ENCODE peak calls at places on chromosomes 2 and 18, in six cellular contexts. One of them, this sample, is unnamed.

GRCh38 chr18:59718108-59719057 is 21.2 kb upstream of the CCBE1 start:
- DNase-seq in fibroblast of pulmonary artery: peak
- DNase-seq in epithelial cell of esophagus: peak
- DNase-seq in WTC11: no peak
- DNase-seq in fibroblast of lung: peak
- DNase-seq in BJ: peak
- DNase-seq in this sample: no peak

GRCh38 chr2:191316246-191316645 is 71.0 kb downstream of the MYO1B start:
- DNase-seq in fibroblast of lung: peak
- DNase-seq in WTC11: no peak
- DNase-seq in BJ: no peak
- DNase-seq in fibroblast of pulmonary artery: no peak
- DNase-seq in epithelial cell of esophagus: no peak
- DNase-seq in this sample: no peak

GRCh38 chr2:19362652-19363473 is 4.4 kb upstream of the OSR1 start:
- DNase-seq in WTC11: peak
- DNase-seq in BJ: peak
- DNase-seq in epithelial cell of esophagus: peak
- DNase-seq in fibroblast of pulmonary artery: peak
- DNase-seq in fibroblast of lung: peak
- DNase-seq in this sample: peak

GRCh38 chr2:20348542-20348941 is 2.1 kb downstream of the PUM2 start:
- DNase-seq in epithelial cell of esophagus: no peak
- DNase-seq in fibroblast of lung: no peak
- DNase-seq in WTC11: no peak
- DNase-seq in BJ: no peak
- DNase-seq in fibroblast of pulmonary artery: no peak
- DNase-seq in this sample: no peak

GRCh38 chr2:57479994-57480393 is 566.6 kb upstream of the VRK2 start:
- DNase-seq in fibroblast of lung: no peak
- DNase-seq in WTC11: no peak
- DNase-seq in fibroblast of pulmonary artery: no peak
- DNase-seq in epithelial cell of esophagus: peak
- DNase-seq in BJ: no peak
- DNase-seq in this sample: no peak

GRCh38 chr18:13268035-13268700 is 49.6 kb downstream of the LDLRAD4 start:
- DNase-seq in WTC11: peak
- DNase-seq in fibroblast of pulmonary artery: peak
- DNase-seq in fibroblast of lung: peak
- DNase-seq in epithelial cell of esophagus: no peak
- DNase-seq in BJ: no peak
- DNase-seq in this sample: no peak

GRCh38 chr2:39405364-39405763 is 31.7 kb downstream of the MAP4K3 start:
- DNase-seq in epithelial cell of esophagus: peak
- DNase-seq in fibroblast of lung: no peak
- DNase-seq in fibroblast of pulmonary artery: no peak
- DNase-seq in WTC11: no peak
- DNase-seq in BJ: no peak
- DNase-seq in this sample: no peak

GRCh38 chr2:10536569-10537133 is 88.5 kb upstream of the ODC1 start:
- DNase-seq in BJ: no peak
- DNase-seq in fibroblast of pulmonary artery: peak
- DNase-seq in epithelial cell of esophagus: no peak
- DNase-seq in WTC11: no peak
- DNase-seq in fibroblast of lung: no peak
- DNase-seq in this sample: no peak

GRCh38 chr2:241356871-241357260 is 781 bp downstream of the FARP2 start:
- DNase-seq in fibroblast of pulmonary artery: no peak
- DNase-seq in BJ: no peak
- DNase-seq in fibroblast of lung: no peak
- DNase-seq in epithelial cell of esophagus: no peak
- DNase-seq in WTC11: no peak
- DNase-seq in this sample: no peak

GRCh38 chr2:164810843-164811242 is 30.8 kb downstream of the COBLL1 start:
- DNase-seq in fibroblast of pulmonary artery: peak
- DNase-seq in BJ: no peak
- DNase-seq in epithelial cell of esophagus: peak
- DNase-seq in fibroblast of lung: peak
- DNase-seq in WTC11: no peak
- DNase-seq in this sample: no peak

GRCh38 chr2:240455227-240455718 is 19.8 kb downstream of the GPC1 start:
- DNase-seq in BJ: no peak
- DNase-seq in epithelial cell of esophagus: no peak
- DNase-seq in WTC11: no peak
- DNase-seq in fibroblast of pulmonary artery: no peak
- DNase-seq in fibroblast of lung: no peak
- DNase-seq in this sample: no peak

GRCh38 chr2:217943379-217944321 is 59.1 kb downstream of the TNS1 start:
- DNase-seq in epithelial cell of esophagus: no peak
- DNase-seq in WTC11: peak
- DNase-seq in BJ: no peak
- DNase-seq in fibroblast of lung: peak
- DNase-seq in fibroblast of pulmonary artery: peak
- DNase-seq in this sample: no peak

GRCh38 chr2:120559401-120559800 is 176.3 kb upstream of the GLI2 start:
- DNase-seq in WTC11: no peak
- DNase-seq in fibroblast of lung: peak
- DNase-seq in BJ: peak
- DNase-seq in epithelial cell of esophagus: peak
- DNase-seq in fibroblast of pulmonary artery: peak
- DNase-seq in this sample: no peak

GRCh38 chr2:70541481-70542020 is 12.1 kb downstream of the TGFA start:
- DNase-seq in fibroblast of lung: no peak
- DNase-seq in epithelial cell of esophagus: peak
- DNase-seq in fibroblast of pulmonary artery: no peak
- DNase-seq in BJ: no peak
- DNase-seq in WTC11: no peak
- DNase-seq in this sample: no peak

GRCh38 chr2:226272435-226272834 is 527.2 kb downstream of the IRS1 start:
- DNase-seq in epithelial cell of esophagus: no peak
- DNase-seq in fibroblast of lung: no peak
- DNase-seq in fibroblast of pulmonary artery: no peak
- DNase-seq in WTC11: no peak
- DNase-seq in BJ: no peak
- DNase-seq in this sample: no peak

GRCh38 chr2:201888476-201888875 is 82.1 kb downstream of the CDK15 start:
- DNase-seq in fibroblast of pulmonary artery: no peak
- DNase-seq in BJ: no peak
- DNase-seq in WTC11: no peak
- DNase-seq in epithelial cell of esophagus: no peak
- DNase-seq in fibroblast of lung: no peak
- DNase-seq in this sample: no peak

GRCh38 chr2:201890447-201890846 is 84.1 kb downstream of the CDK15 start:
- DNase-seq in epithelial cell of esophagus: peak
- DNase-seq in BJ: no peak
- DNase-seq in fibroblast of lung: peak
- DNase-seq in WTC11: no peak
- DNase-seq in fibroblast of pulmonary artery: no peak
- DNase-seq in this sample: no peak

GRCh38 chr2:201887851-201888451 is 81.6 kb downstream of the CDK15 start:
- DNase-seq in WTC11: no peak
- DNase-seq in fibroblast of pulmonary artery: no peak
- DNase-seq in epithelial cell of esophagus: no peak
- DNase-seq in BJ: no peak
- DNase-seq in fibroblast of lung: peak
- DNase-seq in this sample: no peak

GRCh38 chr2:201886504-201886903 is 80.2 kb downstream of the CDK15 start:
- DNase-seq in fibroblast of pulmonary artery: no peak
- DNase-seq in BJ: peak
- DNase-seq in fibroblast of lung: no peak
- DNase-seq in WTC11: no peak
- DNase-seq in epithelial cell of esophagus: peak
- DNase-seq in this sample: no peak

GRCh38 chr2:201891676-201892075 is 85.3 kb downstream of the CDK15 start:
- DNase-seq in fibroblast of lung: no peak
- DNase-seq in epithelial cell of esophagus: no peak
- DNase-seq in WTC11: no peak
- DNase-seq in BJ: no peak
- DNase-seq in fibroblast of pulmonary artery: no peak
- DNase-seq in this sample: no peak
- TF ChIP-seq CTCF in fibroblast of lung: no peak
- TF ChIP-seq CTCF in epithelial cell of esophagus: no peak
- TF ChIP-seq CTCF in WTC11: no peak
- TF ChIP-seq CTCF in BJ: no peak
- TF ChIP-seq CTCF in fibroblast of pulmonary artery: no peak
- TF ChIP-seq CTCF in this sample: no peak

GRCh38 chr2:197853549-197853948 is 49.2 kb downstream of the PLCL1 start:
- DNase-seq in epithelial cell of esophagus: no peak
- DNase-seq in fibroblast of lung: no peak
- DNase-seq in BJ: no peak
- DNase-seq in fibroblast of pulmonary artery: no peak
- DNase-seq in WTC11: no peak
- DNase-seq in this sample: no peak

GRCh38 chr2:197852127-197852526 is 47.7 kb downstream of the PLCL1 start:
- DNase-seq in WTC11: no peak
- DNase-seq in fibroblast of lung: no peak
- DNase-seq in epithelial cell of esophagus: no peak
- DNase-seq in fibroblast of pulmonary artery: no peak
- DNase-seq in BJ: no peak
- DNase-seq in this sample: no peak

GRCh38 chr2:197850882-197851281 is 46.5 kb downstream of the PLCL1 start:
- DNase-seq in fibroblast of pulmonary artery: peak
- DNase-seq in WTC11: no peak
- DNase-seq in epithelial cell of esophagus: peak
- DNase-seq in fibroblast of lung: no peak
- DNase-seq in BJ: no peak
- DNase-seq in this sample: no peak

GRCh38 chr2:197848602-197849001 is 44.2 kb downstream of the PLCL1 start:
- DNase-seq in fibroblast of pulmonary artery: no peak
- DNase-seq in fibroblast of lung: no peak
- DNase-seq in epithelial cell of esophagus: no peak
- DNase-seq in WTC11: no peak
- DNase-seq in BJ: no peak
- DNase-seq in this sample: no peak

DNA sequence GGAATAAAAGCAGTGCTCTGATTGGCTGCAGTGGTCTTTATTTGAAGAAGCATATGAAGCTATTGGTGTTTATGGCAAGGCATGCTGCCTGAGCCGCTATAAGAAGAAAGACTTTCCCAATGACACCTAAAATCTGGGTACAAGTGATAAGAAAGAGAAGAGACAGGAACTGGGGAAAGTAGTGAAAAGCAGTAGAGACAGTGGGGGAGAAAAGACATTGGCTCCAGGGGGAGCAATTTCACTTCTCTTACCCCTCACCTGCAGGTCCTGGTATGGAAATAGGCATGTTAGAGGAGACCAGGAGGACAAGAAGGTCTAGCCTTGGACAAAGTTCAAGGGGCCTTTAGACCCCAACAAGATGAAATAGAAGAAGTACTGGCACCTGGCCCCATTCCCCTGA is 47.1 kb downstream of the PLCL1 start:
- DNase-seq in epithelial cell of esophagus: no peak
- DNase-seq in BJ: no peak
- DNase-seq in fibroblast of pulmonary artery: no peak
- DNase-seq in fibroblast of lung: no peak
- DNase-seq in WTC11: peak
- DNase-seq in this sample: peak
- TF ChIP-seq CTCF in epithelial cell of esophagus: no peak
- TF ChIP-seq CTCF in BJ: peak
- TF ChIP-seq CTCF in fibroblast of pulmonary artery: peak
- TF ChIP-seq CTCF in fibroblast of lung: no peak
- TF ChIP-seq CTCF in WTC11: peak
- TF ChIP-seq CTCF in this sample: peak

DNA sequence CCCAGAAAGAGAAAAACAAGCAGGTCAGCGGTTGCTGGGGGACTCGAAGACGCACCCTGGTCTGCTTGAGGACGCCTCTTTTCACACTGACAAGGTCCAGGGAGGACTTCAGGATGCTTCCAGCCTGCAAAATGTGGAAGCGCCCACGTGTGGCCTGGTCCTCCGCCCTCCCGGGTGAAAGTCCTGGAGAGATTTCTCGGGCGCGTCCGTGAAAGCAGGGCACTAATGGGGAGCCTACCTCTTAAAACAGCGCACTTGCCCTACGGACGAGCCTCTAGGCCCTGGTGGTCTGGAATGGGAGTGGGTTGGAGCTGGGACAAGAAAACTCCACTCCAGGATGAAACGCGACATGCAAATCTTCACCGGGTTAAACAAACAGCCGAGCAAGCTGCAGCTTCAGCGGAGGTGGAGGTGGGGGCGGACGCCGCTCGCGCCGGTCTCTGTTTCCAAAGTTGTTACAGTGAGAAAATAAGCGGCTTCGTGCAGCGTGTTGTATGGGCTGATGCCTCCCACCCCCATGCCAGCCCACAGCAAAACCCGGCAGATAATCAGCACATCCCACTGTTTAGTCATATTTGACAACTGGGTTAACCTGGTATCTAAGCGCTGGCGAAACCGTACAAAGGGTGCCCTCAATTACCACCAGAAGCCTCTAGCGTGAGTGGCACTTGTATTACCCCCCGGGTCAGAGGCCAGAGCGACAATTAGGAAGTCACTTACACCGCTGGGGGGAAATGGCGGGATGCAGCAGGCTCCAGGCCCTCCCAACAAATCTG is 1.1 kb upstream of the SP9 start:
- DNase-seq in fibroblast of pulmonary artery: no peak
- DNase-seq in BJ: no peak
- DNase-seq in WTC11: peak
- DNase-seq in epithelial cell of esophagus: no peak
- DNase-seq in fibroblast of lung: no peak
- DNase-seq in this sample: peak
- TF ChIP-seq CTCF in fibroblast of pulmonary artery: no peak
- TF ChIP-seq CTCF in BJ: no peak
- TF ChIP-seq CTCF in WTC11: no peak
- TF ChIP-seq CTCF in epithelial cell of esophagus: no peak
- TF ChIP-seq CTCF in fibroblast of lung: no peak
- TF ChIP-seq CTCF in this sample: no peak

GRCh38 chr18:65202091-65202490 is 548.7 kb upstream of the CDH7 start:
- DNase-seq in BJ: no peak
- DNase-seq in WTC11: no peak
- DNase-seq in fibroblast of lung: no peak
- DNase-seq in epithelial cell of esophagus: no peak
- DNase-seq in fibroblast of pulmonary artery: no peak
- DNase-seq in this sample: no peak

DNA sequence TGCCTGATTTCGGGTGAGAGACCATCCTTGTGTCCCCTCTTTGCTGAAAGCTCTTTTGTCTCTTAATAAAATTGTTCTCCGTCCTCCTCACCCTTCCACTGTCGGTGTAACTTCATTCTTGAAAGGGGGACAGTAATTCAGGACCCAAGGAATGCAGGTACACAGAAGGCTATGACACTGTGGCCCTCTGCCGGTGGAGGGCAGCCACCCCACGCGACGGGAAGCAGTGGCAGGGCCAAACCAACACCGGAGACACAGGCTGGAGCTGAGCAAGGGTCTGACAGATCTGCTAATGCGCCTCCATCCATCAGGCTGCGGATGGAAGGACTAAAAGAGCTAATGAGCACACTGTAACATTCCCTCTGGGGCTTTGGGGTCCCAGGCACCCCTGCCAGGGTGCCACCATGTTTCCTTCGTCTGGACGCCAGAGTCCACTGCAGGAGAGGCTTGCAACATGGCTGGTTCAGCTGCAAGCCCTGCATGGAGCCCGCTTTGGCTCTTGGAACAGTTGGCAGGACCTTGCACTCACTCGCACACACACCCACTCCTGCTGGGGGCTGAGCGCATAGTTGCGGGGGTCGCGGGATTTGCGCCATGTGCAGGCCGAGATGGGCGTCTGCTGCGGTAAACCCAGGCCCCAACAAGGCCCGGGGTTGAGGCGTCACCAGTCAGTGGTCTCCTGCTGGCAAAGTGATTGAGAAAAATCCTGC is 544.1 kb upstream of the CDH7 start:
- DNase-seq in BJ: no peak
- DNase-seq in fibroblast of pulmonary artery: no peak
- DNase-seq in fibroblast of lung: no peak
- DNase-seq in epithelial cell of esophagus: no peak
- DNase-seq in WTC11: peak
- DNase-seq in this sample: no peak
- TF ChIP-seq CTCF in BJ: no peak
- TF ChIP-seq CTCF in fibroblast of pulmonary artery: no peak
- TF ChIP-seq CTCF in fibroblast of lung: no peak
- TF ChIP-seq CTCF in epithelial cell of esophagus: no peak
- TF ChIP-seq CTCF in WTC11: peak
- TF ChIP-seq CTCF in this sample: no peak